ENCODE peak calls at places on chromosomes 7 and 10, in four cellular contexts. M is IMR-90, O is HepG2, P is K562. N is an unnamed sample.

GRCh38 chr10:18449631-18450030 is 201.8 kb downstream of the NSUN6 start:
- DNase-seq in O (no peak), M (no peak), P (no peak), N (no peak)

GRCh38 chr10:76583711-76584161 is 1053.9 kb downstream of the KCNMA1 start:
- DNase-seq in M (peak; percentile 90), O (no peak), P (no peak), N (peak; percentile 73)

GRCh38 chr7:31051598-31052503 is at the start of gene ADCYAP1R1:
- DNase-seq in O (no peak), P (no peak), M (no peak), N (no peak)

GRCh38 chr10:75944061-75944460 is 512.6 kb downstream of the LRMDA start:
- DNase-seq in O (no peak), M (no peak), P (no peak), N (no peak)

GRCh38 chr7:36040679-36041078 is 112.4 kb upstream of the EEPD1 start:
- DNase-seq in O (no peak), M (peak; percentile 62), P (no peak), N (no peak)

GRCh38 chr10:4767033-4767814 is 58.8 kb upstream of the AKR1E2 start:
- DNase-seq in O (peak; percentile 3), P (no peak), M (peak; percentile 66), N (peak; percentile 57)

GRCh38 chr7:4134204-4134603 is 547.9 kb upstream of the FOXK1 start:
- DNase-seq in M (no peak), P (no peak), O (peak; percentile 8), N (no peak)

GRCh38 chr7:103148131-103148993 is 537 bp downstream of the NAPEPLD start:
- DNase-seq in O (no peak), P (no peak), M (no peak), N (no peak)

GRCh38 chr7:40455485-40455884 is 320.7 kb downstream of the SUGCT start:
- DNase-seq in M (peak; percentile 38), P (no peak), O (peak; percentile 17), N (no peak)

GRCh38 chr10:96705134-96705533 is 15.2 kb downstream of the PIK3AP1 start:
- DNase-seq in O (no peak), M (no peak), P (no peak), N (no peak)

GRCh38 chr10:69844698-69845097 is 43.0 kb downstream of the COL13A1 start:
- DNase-seq in O (no peak), M (no peak), P (no peak), N (no peak)

GRCh38 chr10:1454428-1454827 is 282.9 kb downstream of the ADARB2 start:
- DNase-seq in M (no peak), P (no peak), O (no peak), N (no peak)

GRCh38 chr7:89091550-89091949 is 296.0 kb upstream of the TEX47 start:
- DNase-seq in O (no peak), M (no peak), P (no peak), N (no peak)

GRCh38 chr7:50560865-50561351 is 4.3 kb downstream of the DDC start:
- DNase-seq in O (peak; percentile 80), P (no peak), M (no peak), N (no peak)

GRCh38 chr10:76334306-76334705 is 902.9 kb downstream of the LRMDA start:
- DNase-seq in P (no peak), M (no peak), O (no peak), N (no peak)

GRCh38 chr7:97871659-97872024 is 566 bp downstream of the ASNS start:
- DNase-seq in O (no peak), P (peak; percentile 42), M (no peak), N (no peak)
- TF ChIP-seq MAFK in O (no peak), P (no peak), M (no peak), N (no peak)

GRCh38 chr10:25017661-25018060 is 1.2 kb downstream of the THNSL1 start:
- DNase-seq in M (no peak), P (no peak), O (no peak), N (no peak)

GRCh38 chr10:25014579-25014978 is 1.4 kb downstream of the ENKUR start:
- DNase-seq in M (no peak), O (no peak), P (no peak), N (no peak)

GRCh38 chr10:25017247-25017590 is 807 bp downstream of the THNSL1 start:
- DNase-seq in O (no peak), P (no peak), M (peak; percentile 13), N (peak; percentile 13)

GRCh38 chr10:25015927-25016348 is at the start of gene ENKUR:
- DNase-seq in M (peak; percentile 90), O (peak; percentile 84), P (peak; percentile 84), N (peak; percentile 95)

GRCh38 chr10:25016349-25017246 is at the start of gene THNSL1:
- DNase-seq in O (peak; percentile 97), P (peak; percentile 97), M (peak; percentile 99), N (peak; percentile 99)
- TF ChIP-seq MAFK in O (no peak), P (no peak), M (no peak), N (no peak)

GRCh38 chr10:131681656-131682055 is 219.2 kb upstream of the PPP2R2D start:
- DNase-seq in P (no peak), O (no peak), M (no peak), N (no peak)
- TF ChIP-seq MAFK in P (no peak), O (no peak), M (no peak), N (no peak)

DNA sequence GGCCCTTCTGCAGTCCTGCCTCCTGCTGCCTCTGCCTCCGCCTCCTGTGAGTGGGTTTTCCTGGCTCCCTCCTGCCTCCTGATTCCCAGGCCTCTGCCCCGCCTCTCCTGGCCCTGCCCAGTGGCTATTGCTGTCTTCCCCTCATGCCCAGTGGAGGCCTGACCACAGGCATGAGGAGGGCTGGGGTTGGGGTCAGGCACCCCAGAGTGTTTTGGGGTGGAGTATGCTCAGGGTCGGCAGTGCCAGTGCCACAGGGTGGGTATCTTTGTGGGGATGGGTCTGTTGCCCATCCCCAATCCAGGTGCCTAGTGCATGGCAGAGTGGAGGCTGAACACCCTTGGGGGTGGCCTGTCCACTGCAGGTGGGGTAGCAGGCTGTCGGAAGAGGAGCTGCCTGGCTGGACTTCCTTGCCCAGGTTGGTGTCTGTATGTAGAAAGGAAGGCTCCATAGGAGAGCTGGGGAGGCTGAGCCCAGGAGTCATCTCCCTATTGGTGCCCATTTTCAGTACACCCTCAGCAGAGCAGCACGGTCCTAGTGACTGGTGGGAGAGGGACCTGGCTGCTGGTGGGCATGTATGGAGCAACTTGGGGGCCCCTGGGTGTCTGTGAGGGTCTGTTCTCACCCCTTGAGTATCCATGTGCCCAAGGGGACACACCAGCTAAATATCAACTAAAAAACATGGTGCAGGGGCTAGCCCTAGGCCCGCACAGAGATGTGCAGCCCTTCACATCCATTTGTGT is 62.2 kb downstream of the ARHGAP22 start:
- DNase-seq in M (no peak), P (no peak), O (no peak), N (no peak)
- TF ChIP-seq MAFK in M (no peak), P (no peak), O (no peak), N (no peak)

GRCh38 chr7:135369405-135369804 is 135.8 kb downstream of the STRA8 start:
- DNase-seq in O (no peak), M (no peak), P (no peak), N (no peak)

GRCh38 chr7:135368416-135369186 is 135.0 kb downstream of the STRA8 start:
- DNase-seq in O (no peak), P (no peak), M (no peak), N (no peak)

GRCh38 chr7:135372222-135372621 is 137.7 kb downstream of the CNOT4 start:
- DNase-seq in O (peak; percentile 36), M (no peak), P (no peak), N (no peak)

GRCh38 chr7:135362871-135363270 is 129.2 kb downstream of the STRA8 start:
- DNase-seq in O (no peak), M (no peak), P (peak; percentile 32), N (no peak)

DNA sequence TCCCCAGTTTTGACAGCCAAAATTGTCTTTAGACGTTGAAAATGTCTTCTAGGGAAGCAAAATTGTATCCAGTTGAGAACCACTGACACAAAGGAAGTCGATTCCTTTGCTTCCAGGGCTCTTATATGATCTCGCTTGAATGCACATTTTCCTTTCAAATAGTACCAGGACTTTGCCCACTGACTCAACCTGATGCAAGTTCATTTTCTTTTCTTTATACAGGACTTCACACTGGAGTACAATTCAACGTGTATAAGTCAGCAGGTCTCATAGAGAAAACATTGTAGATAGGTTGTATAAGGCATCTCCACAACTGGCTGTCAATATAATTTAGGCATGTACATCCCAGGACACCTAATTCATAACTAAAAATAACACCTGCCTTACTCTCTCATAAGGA is 133.5 kb downstream of the STRA8 start:
- DNase-seq in M (no peak), O (peak; percentile 54), P (no peak), N (no peak)
- TF ChIP-seq MAFK in M (no peak), O (no peak), P (no peak), N (no peak)

GRCh38 chr10:27244976-27245375 is 4.4 kb upstream of the ACBD5 start:
- DNase-seq in P (no peak), O (no peak), M (no peak), N (no peak)
- TF ChIP-seq MAFK in P (no peak), O (no peak), M (no peak), N (no peak)

GRCh38 chr7:44277851-44278250 is 47.5 kb downstream of the CAMK2B start:
- DNase-seq in O (no peak), M (peak; percentile 47), P (no peak), N (no peak)
- TF ChIP-seq MAFK in O (no peak), M (no peak), P (no peak), N (no peak)

N was measured in A549.